ENCODE peak calls at places on chromosomes 5 and 9, in six cellular contexts. I is WTC11; A is A549; Z is NCI-H187 treated with DMSO at 0.1 percent for 48 hours; W is stimulated activated CD8-positive, alpha-beta memory T cell treated with anti-CD3 and anti-CD28 coated beads, Interleukin-7, amount 100 ng/mL, for 24 hours; V is HT1080. Q is an unnamed sample.

GRCh38 chr5:168925160-168925559 is 346.0 kb upstream of the PANK3 start:
- DNase-seq in I (no peak), A (no peak), Z (no peak), W (no peak), V (no peak), Q (no peak)

GRCh38 chr5:144088211-144088965 is 82.1 kb downstream of the YIPF5 start:
- DNase-seq in I (no peak), A (no peak), Z (no peak), W (no peak), V (peak), Q (no peak)

GRCh38 chr5:173324115-173325001 is 3.9 kb downstream of the STC2 start:
- DNase-seq in I (no peak), A (no peak), Z (no peak), W (no peak), V (no peak), Q (peak)

GRCh38 chr9:90995516-90995915 is 193.9 kb downstream of the SYK start:
- DNase-seq in I (no peak), A (no peak), Z (no peak), W (no peak), V (no peak), Q (no peak)

GRCh38 chr5:1514027-1514818 is 9.5 kb downstream of the LPCAT1 start:
- DNase-seq in I (peak), A (no peak), Z (no peak), W (no peak), V (no peak), Q (peak)

GRCh38 chr5:138697720-138698360 is 55.4 kb upstream of the CTNNA1 start:
- DNase-seq in I (no peak), A (no peak), Z (no peak), W (no peak), V (no peak), Q (no peak)

GRCh38 chr9:122016789-122017188 is 76.3 kb downstream of the TTLL11 start:
- DNase-seq in I (no peak), A (no peak), Z (no peak), W (no peak), V (no peak), Q (no peak)

GRCh38 chr5:140827704-140828401 is at the start of gene PCDHA6:
- DNase-seq in I (no peak), A (no peak), Z (no peak), W (no peak), V (no peak), Q (no peak)